ENCODE peak calls at places on chromosomes 13 and 19, in nine cellular contexts. F is ovary, P is breast epithelium, Z is BJ, E is tibial nerve, D is NB4, X is kidney epithelial cell, U is bronchial epithelial cell, N is heart right ventricle. H is an unnamed sample.

GRCh38 chr13:20165417-20166257 is 4.8 kb upstream of the GJA3 start:
- DNase-seq in U (peak; percentile 39), P (no peak), X (no peak), E (no peak), Z (no peak), F (no peak), D (no peak), N (no peak), H (no peak)

GRCh38 chr13:102402292-102402691 is 444 bp upstream of the FGF14 start:
- DNase-seq in F (no peak), D (no peak), U (peak; percentile 27), Z (no peak), P (no peak), E (no peak), N (peak; percentile 11), X (peak; percentile 14), H (no peak)

GRCh38 chr13:110329798-110330461 is 22.8 kb downstream of the COL4A2 start:
- DNase-seq in N (no peak), P (no peak), E (no peak), Z (no peak), D (no peak), F (no peak), X (no peak), U (no peak), H (no peak)

GRCh38 chr19:2455481-2456300 is 1.1 kb downstream of the LMNB2 start:
- DNase-seq in X (no peak), D (peak; percentile 33), F (no peak), Z (no peak), E (no peak), P (no peak), N (peak; percentile 39), U (no peak), H (no peak)

GRCh38 chr13:20997301-20998061 is 63.9 kb downstream of the LATS2 start:
- DNase-seq in N (no peak), F (no peak), U (no peak), X (peak; percentile 43), P (no peak), D (no peak), Z (peak; percentile 97), E (no peak), H (no peak)

GRCh38 chr13:39781381-39781780 is 125.9 kb downstream of the COG6 start:
- DNase-seq in D (no peak), P (no peak), U (no peak), Z (no peak), F (no peak), E (no peak), X (no peak), N (no peak), H (no peak)

GRCh38 chr19:47430041-47430802 is 10.9 kb upstream of the MEIS3 start:
- DNase-seq in U (peak; percentile 44), N (no peak), X (no peak), E (no peak), Z (no peak), P (peak; percentile 61), D (peak; percentile 78), F (no peak), H (no peak)

GRCh38 chr13:102799544-102800144 is 725 bp downstream of the BIVM start:
- DNase-seq in E (no peak), D (no peak), X (no peak), P (no peak), F (peak; percentile 18), N (peak; percentile 53), Z (no peak), U (no peak), H (no peak)

GRCh38 chr19:10110076-10110971 is 1.2 kb upstream of the P2RY11 start:
- DNase-seq in E (no peak), D (peak; percentile 60), P (no peak), Z (no peak), N (no peak), X (no peak), U (no peak), F (no peak), H (no peak)

GRCh38 chr19:17391371-17392151 is 2.4 kb downstream of the CCDC194 start:
- DNase-seq in F (no peak), D (peak; percentile 80), X (no peak), E (no peak), N (no peak), P (no peak), U (peak; percentile 14), Z (no peak), H (no peak)

GRCh38 chr19:17784201-17785008 is 10.5 kb upstream of the B3GNT3 start:
- DNase-seq in P (peak; percentile 63), Z (no peak), D (peak; percentile 80), F (peak; percentile 63), X (no peak), N (peak; percentile 41), E (peak; percentile 71), U (peak; percentile 37), H (no peak)

GRCh38 chr13:99908129-99908805 is 63.3 kb downstream of the ZIC5 start:
- DNase-seq in U (no peak), D (peak; percentile 26), X (no peak), F (no peak), N (no peak), E (no peak), Z (no peak), P (no peak), H (no peak)

GRCh38 chr13:57857945-57858344 is 226.4 kb downstream of the PCDH17 start:
- DNase-seq in P (no peak), U (no peak), D (no peak), X (no peak), Z (no peak), E (no peak), N (no peak), F (no peak), H (no peak)

GRCh38 chr13:21481359-21481758 is 22.3 kb upstream of the ZDHHC20 start:
- DNase-seq in Z (no peak), E (no peak), X (no peak), N (no peak), U (no peak), F (no peak), D (no peak), P (no peak), H (no peak)

GRCh38 chr13:61760102-61760501 is 344.5 kb upstream of the PCDH20 start:
- DNase-seq in D (no peak), Z (no peak), P (no peak), X (no peak), E (no peak), N (no peak), F (no peak), U (no peak), H (no peak)

DNA sequence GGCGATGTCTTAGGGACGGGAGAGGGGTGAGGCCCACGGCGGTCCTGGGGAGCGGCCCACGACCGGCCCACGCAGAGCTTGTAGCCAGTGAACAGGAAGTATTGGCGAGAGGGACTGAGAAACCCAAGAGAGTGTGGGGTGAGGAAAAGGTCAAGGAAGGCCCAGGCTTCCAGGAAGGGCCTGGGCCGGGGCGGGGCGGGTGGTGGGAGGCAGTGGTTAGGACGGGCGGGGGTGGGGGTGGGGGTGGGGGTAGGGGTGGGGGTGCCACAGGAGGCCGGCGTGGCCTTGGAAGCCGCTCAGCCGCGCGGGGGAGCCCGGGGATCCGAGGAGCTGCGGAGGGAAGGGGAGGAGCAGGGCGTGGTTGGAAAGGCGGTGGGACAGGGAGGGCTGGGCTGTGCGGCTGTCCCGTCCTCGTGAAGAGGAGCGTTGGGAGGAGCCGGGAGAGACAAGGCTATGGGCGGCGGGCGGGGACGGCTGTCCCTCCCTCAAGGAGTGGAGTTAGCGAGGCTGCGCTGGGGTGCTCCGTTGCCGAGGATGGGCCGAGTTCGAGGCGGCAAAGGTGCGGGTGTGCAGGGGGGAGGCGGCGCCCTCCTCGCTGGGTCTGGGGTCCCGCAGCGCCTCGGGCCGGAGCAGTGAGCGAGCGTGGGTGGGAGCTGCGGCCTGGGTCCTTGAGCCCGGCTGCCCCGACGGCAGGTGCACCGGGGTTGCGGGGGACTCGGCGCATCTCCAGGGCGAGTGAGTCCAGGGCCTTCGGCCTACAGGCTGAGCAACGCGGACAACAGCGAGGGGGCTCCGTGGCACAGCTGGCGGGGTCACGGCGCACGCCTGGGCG is 254.4 kb upstream of the SGCG start:
- DNase-seq in F (peak; percentile 90), D (no peak), Z (peak; percentile 3), X (peak; percentile 28), P (peak; percentile 79), N (peak; percentile 85), U (peak; percentile 17), E (peak; percentile 52), H (no peak)
- H3K4me3 ChIP-seq in F (peak overlapping the region; percentile 61), D (no peak overlapping the region), Z (peak overlapping the region; percentile 36), X (peak overlapping the region; percentile 57), P (peak overlapping the region; percentile 51), N (no peak overlapping the region), U (peak overlapping the region; percentile 41), E (peak overlapping the region; percentile 51), H (peak overlapping the region; percentile 50)

DNA sequence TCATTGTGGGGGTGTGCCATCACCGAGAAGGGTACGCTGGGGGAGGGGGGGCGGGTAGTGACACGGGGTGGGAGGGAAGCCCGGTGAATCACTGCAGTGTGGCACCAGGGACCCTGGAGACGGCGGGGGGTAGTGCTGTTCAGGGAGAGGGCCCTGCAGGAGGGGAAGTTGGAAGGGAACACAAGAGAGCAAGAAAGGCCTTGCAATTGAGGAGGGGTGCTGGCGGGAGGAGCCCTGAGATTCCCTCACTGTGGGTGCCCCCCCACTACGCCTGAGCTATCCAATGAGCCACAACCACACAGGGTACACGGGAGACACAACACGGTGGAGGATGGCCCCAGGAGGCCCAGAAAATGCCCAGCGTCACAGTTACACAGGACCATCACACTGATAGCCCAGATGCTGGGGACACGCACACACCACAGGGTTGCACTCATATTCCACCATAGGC is 516 bp upstream of the ATP1A3 start:
- DNase-seq in D (peak; percentile 45), F (no peak), P (no peak), X (no peak), E (no peak), Z (no peak), N (no peak), U (no peak), H (no peak)
- H3K4me3 ChIP-seq in D (no peak overlapping the region), F (no peak overlapping the region), P (no peak overlapping the region), X (no peak overlapping the region), E (peak overlapping the region; percentile 50), Z (no peak overlapping the region), N (no peak overlapping the region), U (no peak overlapping the region), H (no peak overlapping the region)

GRCh38 chr13:79485014-79485441 is 4.1 kb downstream of the NDFIP2 start:
- DNase-seq in D (peak; percentile 54), N (no peak), X (peak; percentile 84), Z (peak; percentile 81), U (peak; percentile 96), E (no peak), F (no peak), P (no peak), H (peak; percentile 97)
- H3K4me3 ChIP-seq in D (no peak overlapping the region), N (no peak overlapping the region), X (no peak overlapping the region), Z (no peak overlapping the region), U (peak overlapping the region; percentile 1), E (no peak overlapping the region), F (no peak overlapping the region), P (no peak overlapping the region), H (peak overlapping the region; percentile 37)

DNA sequence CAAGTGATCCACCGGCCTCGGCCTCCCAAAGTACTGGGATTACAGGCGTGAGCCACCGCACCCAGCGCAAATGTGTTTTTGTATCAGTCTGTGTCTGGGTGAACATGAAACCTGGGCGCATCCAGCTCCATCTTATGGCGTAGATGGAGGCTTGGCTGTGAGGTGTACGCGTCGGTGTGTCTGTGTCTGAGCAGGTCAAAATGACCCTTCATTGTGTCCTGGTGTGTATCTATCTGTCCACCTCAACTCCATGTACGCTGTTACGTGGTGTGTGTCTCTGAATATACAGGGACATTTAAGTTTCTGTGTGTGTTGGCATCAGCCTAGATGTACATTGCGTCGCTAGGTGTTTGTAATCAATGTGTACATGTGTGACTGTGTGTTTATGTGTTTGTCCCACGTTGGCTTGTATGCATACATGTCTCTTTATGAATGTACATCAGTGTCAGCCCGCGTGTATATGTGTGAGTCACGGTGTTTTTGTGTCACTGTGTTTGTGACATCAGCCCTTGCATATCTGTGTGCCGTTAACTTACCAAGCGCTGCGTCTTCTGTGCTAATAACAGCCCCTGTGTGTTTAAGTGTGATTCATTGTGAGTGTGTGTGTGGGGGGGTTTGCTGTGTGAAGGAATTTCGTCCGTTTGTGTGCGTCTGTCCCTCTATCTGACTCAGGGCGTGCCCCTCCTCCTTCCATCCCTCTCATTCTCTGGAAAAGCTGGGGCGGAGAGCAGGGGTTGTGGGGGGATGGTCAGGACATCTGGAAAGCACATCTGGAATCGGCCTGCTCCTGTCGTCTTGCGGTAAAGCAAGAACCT is 6.4 kb downstream of the AXL start:
- DNase-seq in N (no peak), X (peak; percentile 97), D (peak; percentile 85), Z (peak; percentile 98), F (peak; percentile 82), E (peak; percentile 78), U (peak; percentile 97), P (no peak), H (peak; percentile 90)
- H3K4me3 ChIP-seq in N (peak overlapping the region; percentile 35), X (peak overlapping the region; percentile 11), D (no peak overlapping the region), Z (peak overlapping the region; percentile 31), F (peak overlapping the region; percentile 42), E (peak overlapping the region; percentile 58), U (peak overlapping the region; percentile 28), P (peak overlapping the region; percentile 38), H (peak overlapping the region; percentile 55)